ENCODE peak calls at places on chromosome 15, in nine cellular contexts. V is astrocyte of the spinal cord, T is AG04450, P is lower leg skin, B is RWPE2, M is endothelial cell of umbilical vein, L is heart left ventricle, G is testis, Z is AG10803. A is an unnamed sample.
A peak's percentile ranks its signal among the peaks of the same experiment; 100 is the strongest.

GRCh38 chr15:99582508-99582960 is 16.8 kb downstream of the MEF2A start:
- DNase-seq in V (no peak), T (no peak), P (no peak), B (no peak), M (no peak), L (no peak), G (no peak), Z (no peak), A (no peak)

GRCh38 chr15:68204776-68205557 is at the start of gene CALML4:
- DNase-seq in V (peak; percentile 33), T (no peak), P (peak; percentile 96), B (no peak), M (peak; percentile 70), L (peak; percentile 84), G (peak; percentile 63), Z (peak; percentile 54), A (no peak)

GRCh38 chr15:63015618-63016017 is 26.9 kb upstream of the TPM1 start:
- DNase-seq in V (peak; percentile 69), T (peak; percentile 18), P (peak; percentile 89), B (no peak), M (peak; percentile 70), L (no peak), G (no peak), Z (peak; percentile 78), A (peak; percentile 73)

GRCh38 chr15:69414702-69415161 is 583 bp downstream of the KIF23 start:
- DNase-seq in V (peak; percentile 90), T (peak; percentile 86), P (no peak), B (peak; percentile 89), M (peak; percentile 65), L (no peak), G (peak; percentile 28), Z (peak; percentile 95), A (no peak)

GRCh38 chr15:57251941-57252340 is 124.4 kb upstream of the CGNL1 start:
- DNase-seq in V (peak; percentile 58), T (no peak), P (no peak), B (no peak), M (no peak), L (no peak), G (no peak), Z (peak; percentile 75), A (no peak)

GRCh38 chr15:52709172-52709979 is 30.2 kb upstream of the ATOSA start:
- DNase-seq in V (no peak), T (no peak), P (no peak), B (no peak), M (no peak), L (no peak), G (no peak), Z (no peak), A (no peak)

GRCh38 chr15:85793641-85794597 is 806 bp downstream of the KLHL25 start:
- DNase-seq in V (peak; percentile 28), T (no peak), P (peak; percentile 88), B (no peak), M (peak; percentile 46), L (peak; percentile 66), G (peak; percentile 48), Z (peak; percentile 33), A (no peak)

GRCh38 chr15:88391006-88391405 is 76.2 kb downstream of the MRPL46 start:
- DNase-seq in V (no peak), T (no peak), P (no peak), B (no peak), M (no peak), L (no peak), G (no peak), Z (no peak), A (no peak)

GRCh38 chr15:77547801-77548607 is 84.7 kb downstream of the LINGO1 start:
- DNase-seq in V (no peak), T (no peak), P (no peak), B (no peak), M (no peak), L (no peak), G (no peak), Z (no peak), A (no peak)

GRCh38 chr15:66095871-66096710 is 157.5 kb downstream of the MEGF11 start:
- DNase-seq in V (no peak), T (no peak), P (no peak), B (peak; percentile 69), M (no peak), L (no peak), G (no peak), Z (no peak), A (no peak)

GRCh38 chr15:25244731-25245585 is 193.9 kb downstream of the UBE3A start:
- DNase-seq in V (no peak), T (no peak), P (peak; percentile 49), B (peak; percentile 59), M (no peak), L (peak; percentile 34), G (peak; percentile 9), Z (no peak), A (no peak)

GRCh38 chr15:31327674-31328424 is 1.2 kb downstream of the KLF13 start:
- DNase-seq in V (peak; percentile 44), T (no peak), P (peak; percentile 94), B (no peak), M (peak; percentile 18), L (peak; percentile 89), G (peak; percentile 76), Z (peak; percentile 35), A (no peak)

GRCh38 chr15:26970712-26971210 is at the start of gene GABRG3:
- DNase-seq in V (no peak), T (no peak), P (no peak), B (no peak), M (no peak), L (no peak), G (peak; percentile 31), Z (no peak), A (no peak)

GRCh38 chr15:48775556-48775955 is 35.3 kb downstream of the CEP152 start:
- DNase-seq in V (no peak), T (no peak), P (no peak), B (no peak), M (peak; percentile 33), L (no peak), G (no peak), Z (no peak), A (no peak)

DNA sequence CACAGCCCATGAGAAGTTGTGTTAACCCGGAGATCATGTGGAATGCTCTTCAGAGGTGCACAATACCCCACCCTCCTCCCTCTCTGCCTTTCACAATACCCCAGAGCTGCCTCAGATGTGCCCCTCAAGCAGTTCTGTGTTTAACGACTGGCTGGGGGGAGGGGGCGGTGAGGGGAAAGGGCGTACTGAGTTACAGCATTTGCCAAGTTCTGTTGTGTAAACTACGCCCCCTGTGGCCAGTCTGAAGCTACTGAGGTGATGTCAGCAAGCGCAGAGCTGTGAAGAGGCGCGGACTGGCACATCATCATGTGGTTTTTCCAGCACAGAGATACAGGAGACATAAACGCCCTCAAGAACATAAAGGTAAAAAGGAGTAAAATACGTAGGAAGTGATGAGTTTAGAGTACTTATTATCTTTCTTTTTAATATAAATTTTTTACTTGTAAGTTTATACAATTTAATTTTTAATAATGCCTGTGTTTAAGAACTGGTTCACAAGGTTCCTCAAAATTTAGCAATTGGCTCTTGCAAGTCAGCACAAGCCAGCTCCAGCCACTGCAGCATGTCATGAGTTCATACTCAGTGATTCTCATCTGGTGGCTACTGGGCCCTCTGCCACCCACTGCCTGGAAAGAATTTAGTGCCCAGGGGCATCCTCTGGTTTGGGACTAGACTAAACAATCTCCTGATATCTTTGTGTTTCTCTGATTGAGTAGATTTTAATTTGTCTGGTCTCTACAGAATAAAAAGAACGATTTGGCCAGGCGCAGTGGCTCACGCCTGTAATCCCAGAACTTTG is 1.7 kb downstream of the EPB42 start:
- DNase-seq in V (peak; percentile 13), T (no peak), P (peak; percentile 66), B (peak; percentile 86), M (peak; percentile 6), L (no peak), G (no peak), Z (peak; percentile 40), A (no peak)
- TF ChIP-seq CTCF in V (peak; percentile 27), T (peak; percentile 37), P (no peak), B (peak; percentile 41), M (peak; percentile 19), L (no peak), G (no peak), Z (peak; percentile 33), A (peak; percentile 25)

DNA sequence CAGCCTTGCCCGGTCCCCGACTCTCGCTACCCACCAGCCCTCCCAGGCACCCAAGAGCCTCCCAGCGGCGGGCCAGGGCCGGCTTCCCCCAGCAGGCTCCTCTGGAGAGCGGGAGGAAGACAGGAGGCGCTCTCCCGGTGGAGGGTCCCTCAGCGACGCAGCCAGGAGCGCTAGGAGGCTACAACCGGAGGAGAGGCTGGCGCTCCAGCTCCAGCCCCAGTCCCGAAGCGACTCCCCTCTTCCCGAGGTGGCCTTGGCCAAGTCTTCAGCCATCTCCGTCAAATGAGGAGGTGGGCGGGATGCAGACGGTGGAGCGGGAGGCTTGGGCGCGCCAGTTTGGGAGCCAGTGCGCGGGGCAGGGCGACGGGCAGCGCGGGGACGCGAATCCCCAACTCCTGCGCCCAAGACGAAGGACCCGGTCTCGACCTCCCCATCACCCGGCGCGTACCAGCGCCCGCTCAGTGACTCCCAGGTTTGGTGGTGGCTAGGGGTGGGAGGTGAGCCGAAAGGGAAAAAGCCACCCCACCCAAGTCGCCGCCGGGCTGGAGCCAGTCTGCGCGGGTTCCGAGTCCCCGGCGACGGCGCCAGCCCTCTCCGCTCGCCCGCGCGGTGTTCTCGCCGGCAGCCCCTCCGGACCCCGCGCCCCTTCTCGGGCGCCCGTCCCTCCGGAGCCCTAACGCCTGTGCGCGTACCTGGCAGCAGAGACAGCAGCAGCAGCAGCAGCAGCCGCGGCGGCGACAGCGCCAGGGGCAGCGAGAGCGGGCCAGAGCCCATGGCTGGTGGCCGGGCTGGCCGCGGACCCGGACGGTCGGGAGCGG is 566 bp downstream of the CHRNA3 start:
- DNase-seq in V (no peak), T (no peak), P (peak; percentile 85), B (peak; percentile 64), M (no peak), L (no peak), G (peak; percentile 33), Z (no peak), A (no peak)
- H3K4me3 ChIP-seq in V (no peak overlapping the region), T (no peak overlapping the region), P (peak overlapping the region; percentile 1), B (peak overlapping the region; percentile 28), M (peak overlapping the region; percentile 5), L (peak overlapping the region; percentile 41), G (peak overlapping the region; percentile 44), Z (no peak overlapping the region), A (peak overlapping the region; percentile 19)

DNA sequence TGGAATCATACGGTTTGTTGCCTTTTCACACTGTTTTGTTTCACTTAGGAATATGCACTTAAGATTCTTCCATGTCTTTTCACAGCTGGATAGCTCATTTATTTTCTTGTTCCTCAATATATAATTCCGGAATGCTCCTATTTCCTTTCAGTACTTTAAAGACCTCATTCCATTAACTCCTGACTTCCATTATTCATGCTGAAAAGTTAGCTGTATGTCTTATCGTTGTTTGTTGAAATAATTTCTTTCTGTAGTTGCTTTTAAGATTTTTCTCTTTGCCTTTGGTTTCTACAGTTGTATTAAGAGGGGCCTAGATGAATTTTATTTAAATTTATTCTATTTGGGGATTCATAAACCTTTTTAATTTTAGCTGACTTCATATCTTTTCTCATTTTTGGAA is 122.2 kb downstream of the ANXA2 start:
- DNase-seq in V (no peak), T (no peak), P (no peak), B (no peak), M (no peak), L (no peak), G (no peak), Z (no peak), A (no peak)
- TF ChIP-seq CTCF in V (no peak), T (no peak), P (no peak), B (no peak), M (no peak), L (no peak), G (no peak), Z (no peak), A (no peak)

DNA sequence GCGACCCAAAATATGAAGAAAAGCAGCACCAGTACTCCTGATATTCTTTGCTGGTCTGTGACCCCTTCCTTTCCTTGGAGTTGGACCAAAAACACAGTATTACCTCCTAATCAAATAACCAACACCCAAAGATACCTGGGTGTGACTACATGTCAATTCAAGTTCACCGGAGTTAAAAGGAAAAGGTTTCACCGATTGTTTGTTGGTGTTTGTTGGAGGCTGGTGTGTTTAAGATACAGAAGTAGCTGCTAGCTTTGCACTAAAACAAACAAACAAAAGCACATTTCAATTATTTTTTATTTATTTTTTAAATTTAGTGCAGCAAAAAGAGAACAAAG is 81.5 kb downstream of the MYO1E start:
- DNase-seq in V (no peak), T (no peak), P (no peak), B (no peak), M (no peak), L (no peak), G (no peak), Z (no peak), A (no peak)
- H3K4me3 ChIP-seq in V (no peak overlapping the region), T (no peak overlapping the region), P (no peak overlapping the region), B (no peak overlapping the region), M (no peak overlapping the region), L (no peak overlapping the region), G (no peak overlapping the region), Z (no peak overlapping the region), A (no peak overlapping the region)